ENCODE peak calls at places on chromosomes 4 and X, in seven cellular contexts. B is K562, X is WERI-Rb-1, W is aorta, V is neural progenitor cell, L is psoas muscle, E is GM23248. A is an unnamed sample.

GRCh38 chr4:33494150-33494549 is 2750.2 kb downstream of the ARAP2 start:
- DNase-seq in B (no peak), X (no peak), W (no peak), V (no peak), L (no peak), E (no peak), A (no peak)

GRCh38 chrX:118727686-118728339 is 407 bp downstream of the IL13RA1 start:
- DNase-seq in B (no peak), X (peak), W (peak), V (peak), L (peak), E (peak), A (peak)

GRCh38 chr4:2820216-2820982 is 23.2 kb upstream of the ADD1 start:
- DNase-seq in B (no peak), X (no peak), W (peak), V (no peak), L (peak), E (no peak), A (peak)

GRCh38 chr4:102531441-102531840 is 30.3 kb downstream of the NFKB1 start:
- DNase-seq in B (no peak), X (no peak), W (no peak), V (no peak), L (no peak), E (no peak), A (no peak)

GRCh38 chr4:76949293-76950051 is at the start of gene SEPTIN11:
- DNase-seq in B (peak), X (peak), W (peak), V (peak), L (peak), E (peak), A (peak)

GRCh38 chrX:110951472-110952269 is 144.3 kb upstream of the PAK3 start:
- DNase-seq in B (no peak), X (no peak), W (no peak), V (no peak), L (no peak), E (no peak), A (no peak)

GRCh38 chrX:150038356-150038755 is 100.1 kb upstream of the EOLA2 start:
- DNase-seq in B (no peak), X (no peak), W (no peak), V (no peak), L (no peak), E (no peak), A (no peak)

GRCh38 chrX:37763400-37763799 is 16.5 kb upstream of the CYBB start:
- DNase-seq in B (no peak), X (no peak), W (no peak), V (peak), L (no peak), E (no peak), A (no peak)

GRCh38 chr4:62003695-62004094 is 803.6 kb downstream of the ADGRL3 start:
- DNase-seq in B (no peak), X (no peak), W (no peak), V (no peak), L (no peak), E (no peak), A (no peak)

GRCh38 chr4:122764071-122764807 is 31.7 kb downstream of the BBS12 start:
- DNase-seq in B (no peak), X (no peak), W (no peak), V (no peak), L (no peak), E (peak), A (no peak)

GRCh38 chr4:48575964-48576363 is 85.9 kb downstream of the ZAR1 start:
- DNase-seq in B (no peak), X (no peak), W (no peak), V (no peak), L (no peak), E (peak), A (no peak)

GRCh38 chr4:85409251-85409650 is 65.7 kb upstream of the ARHGAP24 start:
- DNase-seq in B (no peak), X (no peak), W (no peak), V (no peak), L (no peak), E (peak), A (no peak)

GRCh38 chr4:26176621-26177121 is 144.1 kb upstream of the RBPJ start:
- DNase-seq in B (no peak), X (no peak), W (no peak), V (peak), L (no peak), E (peak), A (no peak)

GRCh38 chr4:163164591-163164990 is 2.1 kb downstream of the NAF1 start:
- DNase-seq in B (no peak), X (no peak), W (no peak), V (no peak), L (no peak), E (peak), A (no peak)

GRCh38 chr4:140162596-140162995 is 8.6 kb upstream of the MAML3 start:
- DNase-seq in B (no peak), X (no peak), W (no peak), V (no peak), L (no peak), E (peak), A (no peak)

GRCh38 chrX:97326456-97326855 is 442.7 kb downstream of the RPA4 start:
- DNase-seq in B (no peak), X (no peak), W (no peak), V (no peak), L (no peak), E (no peak), A (no peak)

GRCh38 chr4:1047106-1047975 is 35.9 kb downstream of the FGFRL1 start:
- DNase-seq in B (no peak), X (peak), W (peak), V (peak), L (peak), E (no peak), A (peak)

GRCh38 chr4:54439831-54440243 is 210.7 kb downstream of the PDGFRA start:
- DNase-seq in B (peak), X (no peak), W (no peak), V (peak), L (peak), E (peak), A (peak)

GRCh38 chrX:107776649-107777535 is 641 bp upstream of the NCBP2L start:
- DNase-seq in B (peak), X (peak), W (peak), V (peak), L (peak), E (peak), A (peak)
- H3K27ac ChIP-seq in B (no peak), X (no peak), W (no peak), V (no peak), L (peak), E (no peak), A (peak)

GRCh38 chr4:13642163-13642562 is 14.6 kb upstream of the BOD1L1 start:
- DNase-seq in B (no peak), X (no peak), W (no peak), V (no peak), L (no peak), E (peak), A (no peak)
- H3K4me3 ChIP-seq in B (no peak), X (no peak), W (no peak), V (no peak), L (no peak), E (no peak), A (no peak)

DNA sequence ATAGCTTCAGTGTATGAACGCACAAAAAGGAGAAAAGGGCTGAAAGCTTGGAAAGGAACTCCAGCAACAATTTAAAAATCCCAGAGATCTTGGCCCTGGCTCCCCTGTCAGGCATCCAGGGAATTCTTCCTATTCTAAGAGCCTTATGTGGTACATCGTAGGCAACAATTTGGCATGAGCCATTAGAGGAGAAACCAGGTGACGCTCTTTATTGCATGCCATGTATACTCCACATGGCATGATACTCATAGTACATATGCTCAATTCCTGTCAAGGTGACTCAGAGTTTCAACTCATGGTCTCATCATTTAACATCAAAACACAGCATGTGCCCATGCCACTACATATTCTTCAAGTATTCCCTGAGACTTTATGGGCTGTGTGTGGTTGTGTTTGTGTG is 191.3 kb downstream of the OR13H1 start:
- DNase-seq in B (no peak), X (no peak), W (no peak), V (no peak), L (no peak), E (no peak), A (no peak)
- H3K27ac ChIP-seq in B (no peak), X (no peak), W (no peak), V (no peak), L (peak), E (no peak), A (no peak)

GRCh38 chrX:47302396-47302795 is 68.0 kb upstream of the ZNF157 start:
- DNase-seq in B (no peak), X (no peak), W (no peak), V (no peak), L (no peak), E (no peak), A (no peak)
- H3K4me3 ChIP-seq in B (no peak), X (no peak), W (no peak), V (no peak), L (no peak), E (no peak), A (no peak)

GRCh38 chrX:39773150-39773549 is 324.6 kb downstream of the BCOR start:
- DNase-seq in B (no peak), X (no peak), W (no peak), V (no peak), L (no peak), E (no peak), A (no peak)

GRCh38 chrX:39773923-39774803 is 323.6 kb downstream of the BCOR start:
- DNase-seq in B (no peak), X (no peak), W (no peak), V (no peak), L (no peak), E (no peak), A (no peak)

GRCh38 chrX:39771089-39771488 is 326.7 kb downstream of the BCOR start:
- DNase-seq in B (no peak), X (no peak), W (no peak), V (no peak), L (no peak), E (no peak), A (no peak)

GRCh38 chrX:39769748-39770147 is 328.0 kb downstream of the BCOR start:
- DNase-seq in B (no peak), X (no peak), W (no peak), V (no peak), L (no peak), E (no peak), A (no peak)

GRCh38 chrX:39772057-39772832 is 325.5 kb downstream of the BCOR start:
- DNase-seq in B (peak), X (no peak), W (peak), V (no peak), L (no peak), E (no peak), A (peak)
- H3K27ac ChIP-seq in B (peak), X (peak), W (peak), V (no peak), L (peak), E (no peak), A (peak)

A was measured in lower lobe of right lung.